ENCODE peak calls at places on chromosome 4, in six cellular contexts. V is heart right ventricle; C is glutamatergic neuron; O is heart left ventricle; R is HTR-8/SVneo; E is stimulated activated CD4-positive, alpha-beta T cell treated with anti-CD3 and anti-CD28 coated beads, TNF-alpha, amount 100 ng/mL, for 48 hours. P is an unnamed sample.

GRCh38 chr4:187209921-187210613 is 486.4 kb upstream of the FAT1 start:
- DNase-seq in R (no peak), C (no peak), O (no peak), V (no peak), E (no peak), P (no peak)

GRCh38 chr4:71296945-71297344 is 41.9 kb upstream of the SLC4A4 start:
- DNase-seq in E (no peak), O (no peak), R (no peak), V (no peak), C (no peak), P (no peak)

GRCh38 chr4:86961605-86962295 is 26.9 kb downstream of the AFF1 start:
- DNase-seq in C (no peak), V (no peak), R (peak), E (no peak), O (no peak), P (peak)

GRCh38 chr4:41258783-41259182 is 2.1 kb downstream of the UCHL1 start:
- DNase-seq in V (no peak), E (no peak), O (no peak), R (peak), C (peak), P (peak)

GRCh38 chr4:186900232-186900900 is 176.7 kb upstream of the FAT1 start:
- DNase-seq in E (no peak), O (no peak), R (peak), V (no peak), C (no peak), P (no peak)

GRCh38 chr4:22299678-22300077 is 216.2 kb downstream of the ADGRA3 start:
- DNase-seq in E (no peak), C (no peak), V (no peak), R (no peak), O (no peak), P (no peak)

GRCh38 chr4:126939401-126939800 is 693.4 kb upstream of the INTU start:
- DNase-seq in V (no peak), R (no peak), C (no peak), E (no peak), O (no peak), P (no peak)

GRCh38 chr4:158805628-158806471 is 37.0 kb downstream of the FNIP2 start:
- DNase-seq in E (no peak), C (peak), R (no peak), O (no peak), V (no peak), P (no peak)

GRCh38 chr4:153215976-153216375 is 11.7 kb downstream of the TRIM2 start:
- DNase-seq in O (no peak), E (no peak), V (no peak), C (no peak), R (no peak), P (no peak)

GRCh38 chr4:1398686-1399507 is 7.3 kb downstream of the NKX1-1 start:
- DNase-seq in R (no peak), O (no peak), C (no peak), E (no peak), V (no peak), P (no peak)

GRCh38 chr4:77819836-77820679 is 890 bp upstream of the CNOT6L start:
- DNase-seq in C (peak), R (peak), O (peak), E (peak), V (peak), P (peak)

GRCh38 chr4:165663411-165663810 is 209.6 kb upstream of the TLL1 start:
- DNase-seq in C (no peak), R (no peak), E (no peak), V (no peak), O (no peak), P (no peak)

GRCh38 chr4:147136308-147136707 is 190.6 kb upstream of the TTC29 start:
- DNase-seq in E (no peak), C (no peak), V (peak), R (no peak), O (no peak), P (no peak)

GRCh38 chr4:103786014-103786413 is 66.2 kb upstream of the TACR3 start:
- DNase-seq in E (no peak), O (no peak), C (peak), V (no peak), R (peak), P (peak)

GRCh38 chr4:173189117-173189693 is 20.6 kb downstream of the GALNT7 start:
- DNase-seq in C (no peak), R (no peak), V (no peak), E (no peak), O (no peak), P (no peak)

GRCh38 chr4:110787781-110788180 is 164.9 kb upstream of the PITX2 start:
- DNase-seq in O (no peak), V (no peak), R (no peak), E (no peak), C (no peak), P (no peak)

GRCh38 chr4:140094701-140095420 is 59.1 kb downstream of the MAML3 start:
- DNase-seq in O (peak), E (no peak), V (peak), R (no peak), C (peak), P (no peak)

GRCh38 chr4:183100827-183101226 is 1.8 kb downstream of the WWC2 start:
- DNase-seq in C (no peak), O (no peak), R (no peak), V (no peak), E (no peak), P (no peak)

GRCh38 chr4:169270156-169270809 is 473 bp downstream of the SH3RF1 start:
- DNase-seq in V (peak), E (no peak), R (no peak), O (peak), C (peak), P (peak)

GRCh38 chr4:38788327-38788726 is 5.5 kb upstream of the TLR10 start:
- DNase-seq in O (no peak), V (no peak), E (no peak), C (no peak), R (no peak), P (no peak)

GRCh38 chr4:54090804-54091623 is 8.9 kb upstream of the GSX2 start:
- DNase-seq in C (peak), R (no peak), O (peak), V (peak), E (no peak), P (no peak)

GRCh38 chr4:125352521-125352920 is 37.8 kb downstream of the FAT4 start:
- DNase-seq in V (no peak), C (no peak), O (no peak), E (no peak), R (no peak), P (no peak)

GRCh38 chr4:13597141-13597540 is 30.4 kb downstream of the BOD1L1 start:
- DNase-seq in R (no peak), V (no peak), C (no peak), O (no peak), E (no peak), P (no peak)

P was measured in HEK293T.